ENCODE peak calls at places on chromosomes 4 and X, in four cellular contexts. Y, D, J and T are unnamed samples.
A peak's percentile ranks its signal among the peaks of the same experiment; 100 is the strongest.

GRCh38 chrX:134548257-134548732 is 88.3 kb downstream of the HPRT1 start:
- DNase-seq in Y (no peak), D (no peak), J (no peak), T (no peak)

GRCh38 chrX:132493095-132493494 is 4.3 kb upstream of the MBNL3 start:
- DNase-seq in D (no peak), Y (no peak), J (no peak), T (no peak)

GRCh38 chr4:100879471-100879870 is 361.6 kb upstream of the EMCN start:
- DNase-seq in Y (no peak), J (no peak), D (no peak), T (no peak)

GRCh38 chrX:132491191-132491590 is 2.4 kb upstream of the MBNL3 start:
- DNase-seq in J (no peak), D (no peak), Y (peak; percentile 65), T (peak; percentile 57)

GRCh38 chr4:76055005-76055404 is 19.1 kb upstream of the CXCL11 start:
- DNase-seq in D (no peak), Y (no peak), J (no peak), T (no peak)

GRCh38 chr4:82561745-82562552 is at the start of gene TMEM150C:
- DNase-seq in D (peak; percentile 78), Y (no peak), J (peak; percentile 66), T (peak; percentile 49)

GRCh38 chrX:119474615-119475388 is 6.6 kb downstream of the SLC25A5 start:
- DNase-seq in Y (no peak), D (no peak), J (no peak), T (no peak)

GRCh38 chrX:72569786-72570185 is 2.9 kb downstream of the HDAC8 start:
- DNase-seq in Y (peak; percentile 67), D (no peak), J (no peak), T (no peak)

GRCh38 chrX:8845060-8845459 is 43.9 kb upstream of the FAM9A start:
- DNase-seq in J (no peak), Y (no peak), D (no peak), T (no peak)

GRCh38 chr4:40924096-40924792 is 174.5 kb downstream of the NSUN7 start:
- DNase-seq in D (peak; percentile 93), Y (no peak), J (peak; percentile 80), T (peak; percentile 66)

GRCh38 chr4:16591867-16592266 is 306.6 kb downstream of the LDB2 start:
- DNase-seq in D (no peak), J (peak; percentile 63), Y (no peak), T (no peak)

GRCh38 chrX:9293051-9293496 is 171.8 kb upstream of the TBL1X start:
- DNase-seq in J (no peak), Y (no peak), D (no peak), T (no peak)

GRCh38 chrX:45758738-45759397 is 558.2 kb upstream of the DIPK2B start:
- DNase-seq in D (no peak), J (no peak), Y (peak; percentile 73), T (no peak)

GRCh38 chr4:121096174-121096573 is 23.8 kb upstream of the NDNF start:
- DNase-seq in D (no peak), Y (no peak), J (no peak), T (no peak)

GRCh38 chrX:2708601-2709200 is 17.6 kb downstream of the CD99 start:
- DNase-seq in Y (no peak), J (no peak), D (peak; percentile 65), T (no peak)

DNA sequence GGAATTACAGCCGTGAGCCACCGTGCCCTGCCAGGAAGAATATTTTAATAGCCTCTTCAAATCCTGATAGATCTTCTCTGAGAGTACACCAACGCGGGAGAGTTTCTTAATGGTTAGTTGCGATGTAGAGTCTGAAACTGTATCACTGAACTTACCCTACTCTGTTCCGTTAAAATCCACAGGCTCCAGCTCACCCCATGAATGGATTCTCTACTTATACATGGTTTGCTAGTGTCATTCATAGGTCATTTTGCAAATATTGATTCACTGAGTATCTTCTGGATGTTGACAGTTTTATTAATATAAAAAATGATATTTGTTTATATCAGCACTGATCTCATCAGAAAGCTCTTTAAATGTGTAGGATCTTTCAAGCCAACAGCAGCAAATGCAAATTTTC is 99.9 kb downstream of the FAM193A start:
- DNase-seq in Y (no peak), D (no peak), J (no peak), T (no peak)
- H3K36me3 ChIP-seq in Y (peaks cover 15% of the 10 kb centered on the region), D (peaks cover 5% of the 10 kb centered on the region), J (peaks cover 74% of the 10 kb centered on the region), T (peaks cover 51% of the 10 kb centered on the region)

DNA sequence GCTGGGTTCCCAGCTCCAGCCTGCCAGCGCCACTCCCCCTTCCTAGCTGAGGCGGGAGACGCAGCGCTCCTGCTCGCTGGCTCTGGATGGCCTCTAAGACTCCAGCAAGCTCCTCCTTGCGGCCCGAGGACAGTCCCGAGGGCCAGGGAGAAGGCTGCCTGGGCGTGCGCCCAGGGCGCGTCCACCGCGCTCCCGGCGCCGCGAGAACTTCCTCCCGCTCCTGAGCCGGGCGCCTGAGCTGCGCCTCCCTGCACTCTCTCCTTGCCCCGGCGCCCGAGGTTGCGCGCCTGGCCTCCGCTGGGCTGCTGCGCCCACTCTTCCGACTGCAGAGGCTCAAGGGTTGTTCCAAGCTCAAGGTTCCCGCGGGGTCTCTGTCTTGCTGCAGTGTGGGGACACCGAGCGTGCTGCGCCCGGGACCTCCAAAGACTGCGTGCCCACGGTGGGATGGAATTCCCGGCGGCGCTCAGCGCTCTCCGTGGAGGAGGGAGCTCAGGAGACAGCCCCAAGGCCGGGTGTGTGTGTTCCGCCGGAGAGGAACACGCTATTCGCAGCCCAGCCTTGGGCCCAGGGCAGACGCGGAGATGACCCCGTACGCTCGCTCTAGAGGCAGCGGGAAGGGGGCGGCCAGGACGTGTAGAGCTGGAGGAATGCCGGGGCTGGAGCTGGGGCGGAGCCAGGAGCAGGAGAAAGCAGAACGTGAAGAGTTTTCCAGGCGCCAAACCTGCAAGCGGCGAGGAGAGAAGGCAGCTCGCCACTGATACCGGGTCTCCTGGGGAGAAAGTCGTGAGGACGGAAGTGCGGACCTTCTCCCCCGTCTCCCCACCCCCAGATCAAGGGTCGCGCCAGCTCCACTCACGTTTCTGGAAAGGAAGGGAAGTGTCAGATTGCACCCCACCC is at the start of gene ARHGAP6:
- DNase-seq in Y (peak; percentile 39), D (peak; percentile 81), J (no peak), T (peak; percentile 84)
- H3K4me3 ChIP-seq in Y (no peak within 1 kb of the TSS), D (peak within 1 kb of the TSS; percentile 21), J (no peak within 1 kb of the TSS), T (peak within 1 kb of the TSS; percentile 64)

DNA sequence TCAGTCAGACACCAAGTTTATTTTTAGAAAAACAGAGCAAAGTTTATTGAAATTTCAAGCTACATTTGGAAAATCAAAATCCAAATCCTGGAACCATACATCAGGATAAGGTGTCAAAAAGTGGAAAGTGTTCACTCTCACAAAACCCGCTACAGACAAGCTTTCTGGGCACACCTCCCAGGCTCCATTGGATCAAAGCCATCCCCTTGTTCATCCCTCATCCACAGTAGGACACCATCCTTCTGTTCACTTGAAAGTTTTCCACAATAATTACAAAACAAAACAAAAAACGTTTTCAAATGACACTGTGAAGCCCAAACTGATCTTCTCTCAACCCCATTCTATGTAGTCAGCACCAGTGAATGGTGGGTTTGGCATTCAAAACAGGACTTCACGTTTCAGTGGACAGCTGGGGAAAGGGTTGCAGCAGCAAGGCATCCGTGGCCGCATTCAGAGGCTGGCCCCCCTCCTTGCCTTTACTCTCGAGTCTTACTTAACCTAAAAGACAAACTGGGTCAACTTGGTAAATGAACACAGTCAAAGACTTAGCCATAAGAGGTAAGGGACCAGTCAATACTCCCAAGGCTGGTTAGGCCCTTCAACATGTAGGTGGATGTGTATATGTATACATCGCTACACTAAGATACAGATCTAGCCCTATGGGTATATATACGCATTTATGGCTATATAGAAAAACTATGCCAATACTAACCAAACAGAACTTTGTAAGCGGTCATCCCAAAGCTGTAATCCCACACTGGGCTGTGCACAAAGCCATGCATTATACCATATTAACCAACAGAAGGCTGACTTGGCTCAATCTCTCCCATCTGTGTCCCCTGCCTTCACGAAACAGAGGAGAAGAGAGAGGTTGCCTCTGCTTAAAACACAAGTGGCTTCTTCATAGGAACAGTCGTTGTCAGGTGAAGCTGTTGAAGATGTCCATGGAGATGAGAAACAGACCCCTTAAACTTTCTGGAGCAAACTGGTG is 62.1 kb downstream of the TSC22D3 start:
- DNase-seq in D (no peak), Y (no peak), J (no peak), T (no peak)
- H3K4me1 ChIP-seq in D (no peaks in the 10 kb centered on the region), Y (peaks cover 23% of the 10 kb centered on the region), J (peaks cover 5% of the 10 kb centered on the region), T (peaks cover 22% of the 10 kb centered on the region)

GRCh38 chrX:154332561-154332960 is 37.0 kb downstream of the TKTL1 start:
- DNase-seq in D (no peak), J (no peak), Y (no peak), T (no peak)
- H3K36me3 ChIP-seq in D (no peaks in the 10 kb centered on the region), J (no peaks in the 10 kb centered on the region), Y (no peaks in the 10 kb centered on the region), T (no peaks in the 10 kb centered on the region)